ENCODE peak calls at places on chromosome 9, in ten cellular contexts. Q is GM23248, S is psoas muscle, N is kidney, Z is mucosa of descending colon, T is BE2C, J is neural progenitor cell, D is heart left ventricle, C is SJSA1, E is heart right ventricle. A is an unnamed sample.

GRCh38 chr9:133509179-133510083 is 15.3 kb downstream of the MYMK start:
- DNase-seq in Q (no peak), S (peak; percentile 29), N (peak; percentile 83), Z (peak; percentile 34), T (no peak), J (peak; percentile 70), D (no peak), C (no peak), E (no peak), A (no peak)

GRCh38 chr9:14307989-14308750 is 5.8 kb downstream of the NFIB start:
- DNase-seq in Q (no peak), S (no peak), N (no peak), Z (no peak), T (no peak), J (no peak), D (peak; percentile 39), C (no peak), E (no peak), A (no peak)

GRCh38 chr9:114718801-114719221 is 36.8 kb upstream of the TEX48 start:
- DNase-seq in Q (no peak), S (no peak), N (peak; percentile 77), Z (peak; percentile 51), T (no peak), J (no peak), D (no peak), C (no peak), E (no peak), A (no peak)

GRCh38 chr9:126624912-126625311 is 11.2 kb downstream of the LMX1B start:
- DNase-seq in Q (no peak), S (no peak), N (no peak), Z (no peak), T (no peak), J (peak; percentile 84), D (no peak), C (no peak), E (no peak), A (no peak)

GRCh38 chr9:89523948-89524347 is 26.0 kb upstream of the SEMA4D start:
- DNase-seq in Q (no peak), S (no peak), N (no peak), Z (no peak), T (no peak), J (no peak), D (no peak), C (no peak), E (no peak), A (no peak)

GRCh38 chr9:1005043-1005667 is 28.7 kb downstream of the DMRT3 start:
- DNase-seq in Q (peak; percentile 79), S (no peak), N (no peak), Z (peak; percentile 45), T (no peak), J (peak; percentile 61), D (no peak), C (no peak), E (peak; percentile 14), A (peak; percentile 35)

GRCh38 chr9:99680191-99680590 is 141.5 kb upstream of the NR4A3 start:
- DNase-seq in Q (peak; percentile 80), S (no peak), N (no peak), Z (no peak), T (no peak), J (no peak), D (no peak), C (no peak), E (no peak), A (no peak)

GRCh38 chr9:70229026-70229425 is 29.8 kb upstream of the SMC5 start:
- DNase-seq in Q (peak; percentile 9), S (no peak), N (no peak), Z (no peak), T (no peak), J (peak; percentile 10), D (no peak), C (no peak), E (peak; percentile 24), A (no peak)

GRCh38 chr9:89701221-89701798 is 96.5 kb downstream of the GADD45G start:
- DNase-seq in Q (no peak), S (no peak), N (no peak), Z (peak; percentile 34), T (no peak), J (no peak), D (no peak), C (no peak), E (peak; percentile 20), A (no peak)

GRCh38 chr9:89661956-89662717 is 57.3 kb downstream of the GADD45G start:
- DNase-seq in Q (peak; percentile 68), S (peak; percentile 97), N (peak; percentile 98), Z (peak; percentile 99), T (peak; percentile 98), J (peak; percentile 91), D (peak; percentile 98), C (peak; percentile 51), E (peak; percentile 99), A (peak; percentile 99)

GRCh38 chr9:71681104-71681707 is 87.1 kb downstream of the CEMIP2 start:
- DNase-seq in Q (peak; percentile 79), S (no peak), N (no peak), Z (no peak), T (no peak), J (no peak), D (no peak), C (no peak), E (no peak), A (no peak)

GRCh38 chr9:38039090-38039906 is 29.7 kb downstream of the SHB start:
- DNase-seq in Q (peak; percentile 39), S (peak; percentile 51), N (peak; percentile 70), Z (no peak), T (no peak), J (no peak), D (no peak), C (peak; percentile 72), E (no peak), A (no peak)

GRCh38 chr9:17021379-17021970 is 113.4 kb upstream of the CNTLN start:
- DNase-seq in Q (peak; percentile 51), S (no peak), N (no peak), Z (no peak), T (no peak), J (no peak), D (no peak), C (no peak), E (no peak), A (no peak)

GRCh38 chr9:134984372-134985240 is 66.9 kb upstream of the FCN1 start:
- DNase-seq in Q (no peak), S (no peak), N (peak; percentile 41), Z (no peak), T (peak; percentile 44), J (no peak), D (peak; percentile 13), C (no peak), E (no peak), A (no peak)

DNA sequence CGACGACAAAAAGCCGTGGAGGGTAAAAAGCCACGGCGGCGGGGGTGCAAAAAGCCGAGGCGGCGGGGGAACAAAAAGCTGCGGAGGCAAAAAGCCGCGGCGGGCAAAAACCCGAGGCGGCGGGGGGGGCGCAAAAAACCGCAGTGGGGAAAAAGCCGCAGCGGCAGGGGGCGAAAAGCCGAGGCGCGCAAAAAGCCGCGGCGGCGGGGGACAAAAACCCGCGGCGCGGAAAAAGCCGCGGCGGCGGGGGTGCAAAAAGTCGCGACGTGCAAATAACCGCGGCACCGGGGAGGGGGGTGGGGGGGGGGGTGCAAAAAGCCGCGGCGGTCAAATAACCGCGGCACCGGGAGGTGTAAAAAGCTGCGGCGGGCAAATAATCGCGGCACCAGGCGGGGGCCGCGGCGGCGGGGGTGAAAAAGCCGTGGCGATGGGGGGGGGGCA is 511.5 kb downstream of the FOXD4L5 start:
- DNase-seq in Q (peak; percentile 17), S (peak; percentile 21), N (peak; percentile 44), Z (peak; percentile 5), T (no peak), J (no peak), D (no peak), C (no peak), E (no peak), A (no peak)
- H3K4me3 ChIP-seq in Q (no peak overlapping the region), S (peak overlapping the region; percentile 42), N (no peak overlapping the region), Z (no peak overlapping the region), T (no peak overlapping the region), J (peak overlapping the region; percentile 52), D (peak overlapping the region; percentile 48), C (no peak overlapping the region), E (peak overlapping the region; percentile 45), A (no peak overlapping the region)

GRCh38 chr9:137266162-137266527 is 11.0 kb downstream of the NELFB start:
- DNase-seq in Q (no peak), S (no peak), N (peak; percentile 66), Z (no peak), T (peak; percentile 32), J (no peak), D (no peak), C (no peak), E (no peak), A (peak; percentile 23)

GRCh38 chr9:137264067-137264466 is 8.9 kb downstream of the NELFB start:
- DNase-seq in Q (no peak), S (no peak), N (peak; percentile 56), Z (no peak), T (no peak), J (no peak), D (no peak), C (no peak), E (no peak), A (no peak)

GRCh38 chr9:137262909-137263285 is 7.8 kb downstream of the NELFB start:
- DNase-seq in Q (no peak), S (no peak), N (peak; percentile 79), Z (no peak), T (no peak), J (no peak), D (no peak), C (no peak), E (no peak), A (no peak)

GRCh38 chr9:137265496-137266161 is 10.5 kb downstream of the NELFB start:
- DNase-seq in Q (no peak), S (no peak), N (peak; percentile 68), Z (no peak), T (peak; percentile 9), J (no peak), D (no peak), C (no peak), E (no peak), A (peak; percentile 23)

DNA sequence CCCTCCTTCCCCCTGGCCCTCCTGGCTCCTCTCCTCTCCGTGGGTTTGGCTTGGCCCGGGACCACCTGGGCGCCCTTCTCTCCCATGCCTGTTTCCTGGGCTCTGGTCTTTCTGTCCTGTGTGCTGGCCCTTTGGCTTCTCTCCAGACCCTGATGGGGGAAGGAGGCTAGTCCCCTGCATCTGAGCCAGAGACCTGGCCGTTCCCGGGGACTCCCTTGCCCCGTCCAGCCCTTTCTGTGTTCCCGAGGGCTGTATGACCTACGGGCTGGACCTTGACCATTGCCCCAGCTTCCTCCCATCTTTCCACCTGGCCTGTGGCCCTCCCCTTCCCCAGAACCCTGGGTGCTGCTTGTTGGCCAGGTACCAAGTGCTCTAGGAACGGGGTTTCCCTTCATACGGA is 8.4 kb downstream of the NELFB start:
- DNase-seq in Q (no peak), S (no peak), N (peak; percentile 66), Z (no peak), T (no peak), J (no peak), D (no peak), C (no peak), E (no peak), A (no peak)
- H3K36me3 ChIP-seq in Q (no peaks in the 10 kb centered on the region), S (peaks cover 4% of the 10 kb centered on the region), N (peaks cover 2% of the 10 kb centered on the region), Z (peaks cover 3% of the 10 kb centered on the region), T (peaks cover 37% of the 10 kb centered on the region), J (no peaks in the 10 kb centered on the region), D (peaks cover 71% of the 10 kb centered on the region), C (peaks cover 51% of the 10 kb centered on the region), E (peaks cover 61% of the 10 kb centered on the region), A (peaks cover 38% of the 10 kb centered on the region)

GRCh38 chr9:93177676-93178075 is 6.3 kb upstream of the WNK2 start:
- DNase-seq in Q (no peak), S (no peak), N (no peak), Z (no peak), T (peak; percentile 52), J (no peak), D (no peak), C (no peak), E (no peak), A (no peak)
- H3K4me1 ChIP-seq in Q (no peaks in the 10 kb centered on the region), S (no peaks in the 10 kb centered on the region), N (no peaks in the 10 kb centered on the region), Z (no peaks in the 10 kb centered on the region), T (no peaks in the 10 kb centered on the region), J (no peaks in the 10 kb centered on the region), D (peaks cover 8% of the 10 kb centered on the region), C (no peaks in the 10 kb centered on the region), E (peaks cover 28% of the 10 kb centered on the region), A (no peaks in the 10 kb centered on the region)

GRCh38 chr9:80090317-80090716 is 518.6 kb downstream of the TLE4 start:
- DNase-seq in Q (no peak), S (no peak), N (no peak), Z (no peak), T (no peak), J (no peak), D (no peak), C (no peak), E (no peak), A (no peak)
- H3K4me3 ChIP-seq in Q (no peak overlapping the region), S (no peak overlapping the region), N (no peak overlapping the region), Z (no peak overlapping the region), T (no peak overlapping the region), J (no peak overlapping the region), D (no peak overlapping the region), C (no peak overlapping the region), E (no peak overlapping the region), A (no peak overlapping the region)

A was measured in adrenal gland.